ENCODE peak calls at places on chromosome 15, in nine cellular contexts. A is fibroblast of pulmonary artery; T is stimulated activated CD4-positive, alpha-beta T cell treated with anti-CD3 and anti-CD28 coated beads, Interleukin-4, amount 100 ng/mL, for 48 hours; V is NCI-H510A treated with DMSO at 0.1 percent for 48 hours; U is left cardiac atrium; O is HAP-1; L is naive B cell; J is astrocyte; N is C1 segment of cervical spinal cord. G is an unnamed sample.
A peak's percentile ranks its signal among the peaks of the same experiment; 100 is the strongest.

GRCh38 chr15:52082197-52083036 is 30.2 kb downstream of the BCL2L10 start:
- DNase-seq in N (no peak), O (no peak), U (no peak), V (no peak), J (peak; percentile 82), L (peak; percentile 17), A (no peak), T (no peak), G (no peak)

GRCh38 chr15:100193277-100193860 is 148.4 kb downstream of the ADAMTS17 start:
- DNase-seq in U (no peak), T (no peak), N (no peak), J (no peak), O (no peak), A (no peak), V (no peak), L (no peak), G (no peak)

GRCh38 chr15:63050737-63051700 is 8.5 kb downstream of the TPM1 start:
- DNase-seq in N (no peak), L (no peak), V (peak; percentile 37), U (no peak), A (peak; percentile 79), O (peak; percentile 56), J (peak; percentile 81), T (no peak), G (no peak)

GRCh38 chr15:59169337-59169736 is 37.3 kb upstream of the LDHAL6B start:
- DNase-seq in A (peak; percentile 86), V (no peak), U (no peak), N (no peak), T (no peak), L (no peak), J (peak; percentile 95), O (no peak), G (no peak)

GRCh38 chr15:31265871-31266711 is 60.5 kb upstream of the KLF13 start:
- DNase-seq in N (no peak), T (peak; percentile 42), J (no peak), A (no peak), O (no peak), L (peak; percentile 78), V (no peak), U (no peak), G (no peak)

GRCh38 chr15:74614744-74615312 is 808 bp upstream of the CLK3 start:
- DNase-seq in O (peak; percentile 83), U (peak; percentile 89), N (peak; percentile 64), V (no peak), T (peak; percentile 81), A (peak; percentile 67), J (peak; percentile 46), L (peak; percentile 95), G (peak; percentile 50)

GRCh38 chr15:61186905-61187865 is 41.9 kb downstream of the RORA start:
- DNase-seq in N (no peak), T (no peak), A (peak; percentile 8), O (no peak), L (no peak), V (peak; percentile 48), U (peak; percentile 57), J (peak; percentile 13), G (no peak)

GRCh38 chr15:85010472-85011209 is 29.0 kb downstream of the PDE8A start:
- DNase-seq in T (no peak), N (no peak), V (no peak), U (no peak), A (peak; percentile 79), O (no peak), J (no peak), L (no peak), G (no peak)

GRCh38 chr15:90583471-90584252 is 53.9 kb downstream of the CRTC3 start:
- DNase-seq in O (peak; percentile 83), T (no peak), J (no peak), V (no peak), N (no peak), U (no peak), L (no peak), A (no peak), G (peak; percentile 12)

GRCh38 chr15:31802761-31803160 is 227.6 kb upstream of the CHRNA7 start:
- DNase-seq in N (no peak), V (no peak), L (no peak), O (no peak), A (no peak), U (no peak), J (no peak), T (no peak), G (no peak)

GRCh38 chr15:76555247-76555646 is 218.7 kb downstream of the ISL2 start:
- DNase-seq in J (no peak), U (no peak), L (no peak), N (no peak), T (no peak), O (no peak), V (no peak), A (no peak), G (no peak)

GRCh38 chr15:100520132-100520921 is 8.4 kb downstream of the CERS3 start:
- DNase-seq in O (no peak), J (no peak), V (no peak), U (no peak), N (no peak), A (no peak), T (no peak), L (no peak), G (no peak)

GRCh38 chr15:74799255-74799842 is 13.3 kb upstream of the LMAN1L start:
- DNase-seq in N (no peak), V (no peak), U (no peak), O (no peak), L (peak; percentile 56), T (no peak), J (no peak), A (no peak), G (no peak)

GRCh38 chr15:44009056-44009455 is 182.3 kb downstream of the WDR76 start:
- DNase-seq in L (no peak), O (no peak), U (no peak), J (peak; percentile 72), A (peak; percentile 56), N (no peak), V (no peak), T (no peak), G (no peak)

GRCh38 chr15:83746231-83746630 is 92.3 kb downstream of the ADAMTSL3 start:
- DNase-seq in U (no peak), L (no peak), J (no peak), N (no peak), O (no peak), T (no peak), V (no peak), A (no peak), G (no peak)

GRCh38 chr15:75023194-75024101 is at the start of gene PPCDC:
- DNase-seq in J (peak; percentile 76), O (peak; percentile 100), T (peak; percentile 94), V (peak; percentile 75), U (peak; percentile 97), N (peak; percentile 86), L (peak; percentile 86), A (peak; percentile 96), G (peak; percentile 94)

GRCh38 chr15:83278191-83278590 is 6.3 kb downstream of the BNC1 start:
- DNase-seq in J (peak; percentile 53), U (no peak), A (peak; percentile 62), T (no peak), O (no peak), V (no peak), L (no peak), N (no peak), G (no peak)

G was measured in anterior cingulate cortex.